ENCODE peak calls at places on chromosomes 2 and 18, in ten cellular contexts. One of them, this sample, is unnamed.

GRCh38 chr2:39109543-39109942 is 11.3 kb downstream of the SOS1 start:
- DNase-seq in fibroblast of mammary gland: no peak
- DNase-seq in left ventricle myocardium inferior: no peak
- DNase-seq in lower lobe of right lung: no peak
- DNase-seq in omental fat pad: no peak
- DNase-seq in AG09319: no peak
- DNase-seq in cardiac muscle cell: no peak
- DNase-seq in GM20000: no peak
- DNase-seq in left lung: no peak
- DNase-seq in astrocyte of the spinal cord: no peak
- DNase-seq in this sample: no peak

GRCh38 chr2:238652771-238653157 is 195.1 kb upstream of the TWIST2 start:
- DNase-seq in omental fat pad: no peak
- DNase-seq in GM20000: no peak
- DNase-seq in fibroblast of mammary gland: no peak
- DNase-seq in left ventricle myocardium inferior: no peak
- DNase-seq in left lung: no peak
- DNase-seq in astrocyte of the spinal cord: no peak
- DNase-seq in cardiac muscle cell: no peak
- DNase-seq in AG09319: no peak
- DNase-seq in lower lobe of right lung: no peak
- DNase-seq in this sample: no peak

GRCh38 chr2:26630669-26631360 is 10.4 kb downstream of the CIB4 start:
- DNase-seq in fibroblast of mammary gland: peak
- DNase-seq in GM20000: no peak
- DNase-seq in lower lobe of right lung: peak
- DNase-seq in omental fat pad: no peak
- DNase-seq in left lung: no peak
- DNase-seq in left ventricle myocardium inferior: no peak
- DNase-seq in AG09319: no peak
- DNase-seq in astrocyte of the spinal cord: peak
- DNase-seq in cardiac muscle cell: no peak
- DNase-seq in this sample: no peak

GRCh38 chr18:1104265-1104792 is 199.7 kb downstream of the ADCYAP1 start:
- DNase-seq in AG09319: no peak
- DNase-seq in left lung: no peak
- DNase-seq in omental fat pad: no peak
- DNase-seq in left ventricle myocardium inferior: no peak
- DNase-seq in fibroblast of mammary gland: peak
- DNase-seq in lower lobe of right lung: no peak
- DNase-seq in cardiac muscle cell: peak
- DNase-seq in astrocyte of the spinal cord: peak
- DNase-seq in GM20000: no peak
- DNase-seq in this sample: no peak

GRCh38 chr2:228532233-228532632 is 350.7 kb upstream of the SPHKAP start:
- DNase-seq in fibroblast of mammary gland: no peak
- DNase-seq in omental fat pad: no peak
- DNase-seq in astrocyte of the spinal cord: no peak
- DNase-seq in GM20000: no peak
- DNase-seq in cardiac muscle cell: no peak
- DNase-seq in lower lobe of right lung: no peak
- DNase-seq in left lung: no peak
- DNase-seq in left ventricle myocardium inferior: no peak
- DNase-seq in AG09319: no peak
- DNase-seq in this sample: no peak

GRCh38 chr2:29228276-29228675 is 113.1 kb downstream of the CLIP4 start:
- DNase-seq in fibroblast of mammary gland: peak
- DNase-seq in left lung: no peak
- DNase-seq in GM20000: no peak
- DNase-seq in cardiac muscle cell: peak
- DNase-seq in lower lobe of right lung: no peak
- DNase-seq in left ventricle myocardium inferior: no peak
- DNase-seq in omental fat pad: no peak
- DNase-seq in astrocyte of the spinal cord: peak
- DNase-seq in AG09319: no peak
- DNase-seq in this sample: no peak

GRCh38 chr2:129766159-129766485 is 213.3 kb upstream of the RAB6C start:
- DNase-seq in GM20000: no peak
- DNase-seq in fibroblast of mammary gland: no peak
- DNase-seq in astrocyte of the spinal cord: no peak
- DNase-seq in AG09319: no peak
- DNase-seq in left ventricle myocardium inferior: no peak
- DNase-seq in omental fat pad: no peak
- DNase-seq in cardiac muscle cell: no peak
- DNase-seq in left lung: no peak
- DNase-seq in lower lobe of right lung: no peak
- DNase-seq in this sample: no peak

GRCh38 chr2:96524482-96525210 is 11.9 kb upstream of the ARID5A start:
- DNase-seq in AG09319: no peak
- DNase-seq in cardiac muscle cell: no peak
- DNase-seq in astrocyte of the spinal cord: no peak
- DNase-seq in GM20000: no peak
- DNase-seq in omental fat pad: no peak
- DNase-seq in left lung: no peak
- DNase-seq in fibroblast of mammary gland: no peak
- DNase-seq in left ventricle myocardium inferior: no peak
- DNase-seq in lower lobe of right lung: no peak
- DNase-seq in this sample: no peak

GRCh38 chr18:26685438-26686173 is 137.3 kb upstream of the KCTD1 start:
- DNase-seq in GM20000: no peak
- DNase-seq in lower lobe of right lung: no peak
- DNase-seq in omental fat pad: no peak
- DNase-seq in fibroblast of mammary gland: no peak
- DNase-seq in left ventricle myocardium inferior: no peak
- DNase-seq in astrocyte of the spinal cord: no peak
- DNase-seq in cardiac muscle cell: no peak
- DNase-seq in left lung: peak
- DNase-seq in AG09319: no peak
- DNase-seq in this sample: no peak

GRCh38 chr2:240911641-240912265 is 5.6 kb downstream of the CROCC2 start:
- DNase-seq in cardiac muscle cell: peak
- DNase-seq in left lung: no peak
- DNase-seq in omental fat pad: no peak
- DNase-seq in lower lobe of right lung: no peak
- DNase-seq in astrocyte of the spinal cord: peak
- DNase-seq in GM20000: no peak
- DNase-seq in AG09319: no peak
- DNase-seq in left ventricle myocardium inferior: no peak
- DNase-seq in fibroblast of mammary gland: peak
- DNase-seq in this sample: no peak

GRCh38 chr2:88903744-88904353 is 212.4 kb downstream of the RPIA start:
- DNase-seq in fibroblast of mammary gland: peak
- DNase-seq in left ventricle myocardium inferior: no peak
- DNase-seq in omental fat pad: no peak
- DNase-seq in left lung: no peak
- DNase-seq in astrocyte of the spinal cord: peak
- DNase-seq in AG09319: no peak
- DNase-seq in lower lobe of right lung: no peak
- DNase-seq in cardiac muscle cell: peak
- DNase-seq in GM20000: no peak
- DNase-seq in this sample: no peak

GRCh38 chr2:218021536-218022071 is 18.8 kb upstream of the TNS1 start:
- DNase-seq in omental fat pad: no peak
- DNase-seq in astrocyte of the spinal cord: no peak
- DNase-seq in left ventricle myocardium inferior: peak
- DNase-seq in left lung: peak
- DNase-seq in AG09319: no peak
- DNase-seq in lower lobe of right lung: no peak
- DNase-seq in GM20000: no peak
- DNase-seq in fibroblast of mammary gland: no peak
- DNase-seq in cardiac muscle cell: no peak
- DNase-seq in this sample: no peak

GRCh38 chr2:233828546-233829192 is 25.7 kb downstream of the HJURP start:
- DNase-seq in cardiac muscle cell: no peak
- DNase-seq in AG09319: no peak
- DNase-seq in lower lobe of right lung: no peak
- DNase-seq in fibroblast of mammary gland: no peak
- DNase-seq in GM20000: no peak
- DNase-seq in left ventricle myocardium inferior: no peak
- DNase-seq in left lung: no peak
- DNase-seq in omental fat pad: no peak
- DNase-seq in astrocyte of the spinal cord: no peak
- DNase-seq in this sample: no peak

GRCh38 chr2:197324801-197325200 is 14.2 kb upstream of the ANKRD44 start:
- DNase-seq in omental fat pad: no peak
- DNase-seq in AG09319: no peak
- DNase-seq in GM20000: peak
- DNase-seq in fibroblast of mammary gland: no peak
- DNase-seq in left ventricle myocardium inferior: no peak
- DNase-seq in left lung: no peak
- DNase-seq in lower lobe of right lung: no peak
- DNase-seq in astrocyte of the spinal cord: no peak
- DNase-seq in cardiac muscle cell: no peak
- DNase-seq in this sample: no peak

GRCh38 chr18:34097312-34097711 is 127.4 kb downstream of the NOL4 start:
- DNase-seq in cardiac muscle cell: peak
- DNase-seq in omental fat pad: no peak
- DNase-seq in fibroblast of mammary gland: peak
- DNase-seq in left ventricle myocardium inferior: no peak
- DNase-seq in AG09319: no peak
- DNase-seq in GM20000: no peak
- DNase-seq in astrocyte of the spinal cord: no peak
- DNase-seq in left lung: no peak
- DNase-seq in lower lobe of right lung: no peak
- DNase-seq in this sample: no peak
- TF ChIP-seq CTCF in cardiac muscle cell: no peak
- TF ChIP-seq CTCF in omental fat pad: no peak
- TF ChIP-seq CTCF in fibroblast of mammary gland: no peak
- TF ChIP-seq CTCF in left ventricle myocardium inferior: no peak
- TF ChIP-seq CTCF in AG09319: no peak
- TF ChIP-seq CTCF in GM20000: no peak
- TF ChIP-seq CTCF in astrocyte of the spinal cord: no peak
- TF ChIP-seq CTCF in left lung: no peak
- TF ChIP-seq CTCF in lower lobe of right lung: no peak
- TF ChIP-seq CTCF in this sample: no peak

DNA sequence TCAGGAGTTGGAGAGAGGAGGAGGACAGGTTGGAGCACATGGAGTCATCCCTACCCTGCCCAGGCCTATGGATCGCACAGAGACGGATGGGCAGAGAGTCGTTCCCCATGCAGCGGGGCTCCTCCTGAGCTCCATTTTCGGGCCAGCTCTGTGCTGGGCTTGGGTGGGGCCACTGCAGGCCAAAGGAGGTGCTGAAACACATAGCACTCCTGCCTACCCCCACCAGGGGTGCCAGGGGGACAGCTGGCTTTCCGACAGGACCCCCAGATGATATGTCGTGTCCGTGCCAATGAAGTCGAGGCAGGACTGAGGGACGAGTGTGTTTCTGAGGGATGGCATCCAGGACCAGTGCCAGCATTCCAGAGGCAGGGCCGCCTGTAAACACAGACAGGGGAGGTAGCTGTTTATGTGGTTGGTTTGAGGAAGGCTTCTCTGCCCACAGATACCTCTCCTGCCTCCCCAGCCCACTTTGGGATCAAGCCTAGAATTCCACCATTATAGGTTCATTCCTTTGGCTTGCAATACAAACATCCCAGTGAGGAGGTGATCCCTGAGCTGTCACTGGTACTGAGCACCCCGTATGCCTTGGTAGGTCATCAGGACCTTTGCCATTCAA is 116.6 kb downstream of the GLI2 start:
- DNase-seq in fibroblast of mammary gland: no peak
- DNase-seq in omental fat pad: no peak
- DNase-seq in GM20000: no peak
- DNase-seq in AG09319: no peak
- DNase-seq in left ventricle myocardium inferior: no peak
- DNase-seq in cardiac muscle cell: no peak
- DNase-seq in astrocyte of the spinal cord: no peak
- DNase-seq in left lung: no peak
- DNase-seq in lower lobe of right lung: peak
- DNase-seq in this sample: no peak
- TF ChIP-seq CTCF in fibroblast of mammary gland: no peak
- TF ChIP-seq CTCF in omental fat pad: no peak
- TF ChIP-seq CTCF in GM20000: no peak
- TF ChIP-seq CTCF in AG09319: no peak
- TF ChIP-seq CTCF in left ventricle myocardium inferior: no peak
- TF ChIP-seq CTCF in cardiac muscle cell: no peak
- TF ChIP-seq CTCF in astrocyte of the spinal cord: no peak
- TF ChIP-seq CTCF in left lung: no peak
- TF ChIP-seq CTCF in lower lobe of right lung: no peak
- TF ChIP-seq CTCF in this sample: no peak

GRCh38 chr18:55214969-55215368 is 255.7 kb upstream of the CCDC68 start:
- DNase-seq in omental fat pad: no peak
- DNase-seq in AG09319: no peak
- DNase-seq in astrocyte of the spinal cord: no peak
- DNase-seq in fibroblast of mammary gland: no peak
- DNase-seq in lower lobe of right lung: no peak
- DNase-seq in cardiac muscle cell: no peak
- DNase-seq in left ventricle myocardium inferior: no peak
- DNase-seq in left lung: no peak
- DNase-seq in GM20000: no peak
- DNase-seq in this sample: no peak
- TF ChIP-seq CTCF in omental fat pad: no peak
- TF ChIP-seq CTCF in AG09319: no peak
- TF ChIP-seq CTCF in astrocyte of the spinal cord: no peak
- TF ChIP-seq CTCF in fibroblast of mammary gland: no peak
- TF ChIP-seq CTCF in lower lobe of right lung: no peak
- TF ChIP-seq CTCF in cardiac muscle cell: no peak
- TF ChIP-seq CTCF in left ventricle myocardium inferior: no peak
- TF ChIP-seq CTCF in left lung: no peak
- TF ChIP-seq CTCF in GM20000: no peak
- TF ChIP-seq CTCF in this sample: no peak

GRCh38 chr18:23155537-23155936 is 20.3 kb downstream of the CABLES1 start:
- DNase-seq in fibroblast of mammary gland: no peak
- DNase-seq in left ventricle myocardium inferior: no peak
- DNase-seq in astrocyte of the spinal cord: peak
- DNase-seq in left lung: no peak
- DNase-seq in lower lobe of right lung: no peak
- DNase-seq in cardiac muscle cell: no peak
- DNase-seq in GM20000: no peak
- DNase-seq in omental fat pad: no peak
- DNase-seq in AG09319: no peak
- DNase-seq in this sample: no peak

GRCh38 chr18:23158058-23158457 is 22.8 kb downstream of the CABLES1 start:
- DNase-seq in left ventricle myocardium inferior: no peak
- DNase-seq in astrocyte of the spinal cord: no peak
- DNase-seq in fibroblast of mammary gland: no peak
- DNase-seq in cardiac muscle cell: no peak
- DNase-seq in lower lobe of right lung: no peak
- DNase-seq in omental fat pad: no peak
- DNase-seq in AG09319: no peak
- DNase-seq in left lung: no peak
- DNase-seq in GM20000: no peak
- DNase-seq in this sample: no peak

GRCh38 chr18:23154021-23154420 is 18.7 kb downstream of the CABLES1 start:
- DNase-seq in left ventricle myocardium inferior: no peak
- DNase-seq in omental fat pad: no peak
- DNase-seq in fibroblast of mammary gland: no peak
- DNase-seq in cardiac muscle cell: no peak
- DNase-seq in GM20000: no peak
- DNase-seq in astrocyte of the spinal cord: no peak
- DNase-seq in AG09319: no peak
- DNase-seq in left lung: no peak
- DNase-seq in lower lobe of right lung: no peak
- DNase-seq in this sample: no peak

GRCh38 chr18:23154823-23155517 is 19.7 kb downstream of the CABLES1 start:
- DNase-seq in left lung: no peak
- DNase-seq in omental fat pad: no peak
- DNase-seq in left ventricle myocardium inferior: no peak
- DNase-seq in fibroblast of mammary gland: no peak
- DNase-seq in astrocyte of the spinal cord: no peak
- DNase-seq in lower lobe of right lung: no peak
- DNase-seq in AG09319: no peak
- DNase-seq in GM20000: no peak
- DNase-seq in cardiac muscle cell: no peak
- DNase-seq in this sample: no peak

GRCh38 chr18:23156134-23156533 is 20.8 kb downstream of the CABLES1 start:
- DNase-seq in fibroblast of mammary gland: no peak
- DNase-seq in GM20000: no peak
- DNase-seq in omental fat pad: no peak
- DNase-seq in astrocyte of the spinal cord: no peak
- DNase-seq in cardiac muscle cell: no peak
- DNase-seq in AG09319: no peak
- DNase-seq in left lung: no peak
- DNase-seq in left ventricle myocardium inferior: no peak
- DNase-seq in lower lobe of right lung: no peak
- DNase-seq in this sample: no peak
- TF ChIP-seq CTCF in fibroblast of mammary gland: no peak
- TF ChIP-seq CTCF in GM20000: no peak
- TF ChIP-seq CTCF in omental fat pad: no peak
- TF ChIP-seq CTCF in astrocyte of the spinal cord: no peak
- TF ChIP-seq CTCF in cardiac muscle cell: no peak
- TF ChIP-seq CTCF in AG09319: no peak
- TF ChIP-seq CTCF in left lung: no peak
- TF ChIP-seq CTCF in left ventricle myocardium inferior: no peak
- TF ChIP-seq CTCF in lower lobe of right lung: no peak
- TF ChIP-seq CTCF in this sample: no peak